ENCODE peak calls at places on chromosomes 4 and X, in six cellular contexts. One of them, this sample, is unnamed.
A peak's percentile ranks its signal among the peaks of the same experiment; 100 is the strongest.

GRCh38 chr4:25467843-25468242 is 90.8 kb downstream of the ANAPC4 start:
- DNase-seq in RKO: no peak
- DNase-seq in CD8-positive, alpha-beta T cell: no peak
- DNase-seq in stimulated activated naive CD8-positive, alpha-beta T cell treated with anti-CD3 and anti-CD28 coated beads, Interleukin-15, Interleukin-2, amounts not matched to agents 100 U/mL and 50 U/mL, for 24 hours: no peak
- DNase-seq in effector memory CD4-positive, alpha-beta T cell: no peak
- DNase-seq in ELR: no peak
- DNase-seq in this sample: no peak

GRCh38 chr4:87559090-87559837 is 30.1 kb upstream of the SPARCL1 start:
- DNase-seq in CD8-positive, alpha-beta T cell: peak; percentile 33
- DNase-seq in ELR: no peak
- DNase-seq in stimulated activated naive CD8-positive, alpha-beta T cell treated with anti-CD3 and anti-CD28 coated beads, Interleukin-15, Interleukin-2, amounts not matched to agents 100 U/mL and 50 U/mL, for 24 hours: peak; percentile 21
- DNase-seq in effector memory CD4-positive, alpha-beta T cell: peak; percentile 12
- DNase-seq in RKO: no peak
- DNase-seq in this sample: no peak

GRCh38 chrX:132958086-132958703 is at the start of gene HS6ST2:
- DNase-seq in RKO: no peak
- DNase-seq in stimulated activated naive CD8-positive, alpha-beta T cell treated with anti-CD3 and anti-CD28 coated beads, Interleukin-15, Interleukin-2, amounts not matched to agents 100 U/mL and 50 U/mL, for 24 hours: peak; percentile 10
- DNase-seq in CD8-positive, alpha-beta T cell: no peak
- DNase-seq in ELR: no peak
- DNase-seq in effector memory CD4-positive, alpha-beta T cell: no peak
- DNase-seq in this sample: no peak

GRCh38 chr4:5750052-5750950 is 39.3 kb downstream of the EVC start:
- DNase-seq in ELR: peak; percentile 79
- DNase-seq in CD8-positive, alpha-beta T cell: no peak
- DNase-seq in effector memory CD4-positive, alpha-beta T cell: no peak
- DNase-seq in stimulated activated naive CD8-positive, alpha-beta T cell treated with anti-CD3 and anti-CD28 coated beads, Interleukin-15, Interleukin-2, amounts not matched to agents 100 U/mL and 50 U/mL, for 24 hours: no peak
- DNase-seq in RKO: no peak
- DNase-seq in this sample: peak; percentile 78

GRCh38 chr4:4609622-4610334 is 67.9 kb upstream of the STX18 start:
- DNase-seq in CD8-positive, alpha-beta T cell: no peak
- DNase-seq in RKO: no peak
- DNase-seq in effector memory CD4-positive, alpha-beta T cell: no peak
- DNase-seq in stimulated activated naive CD8-positive, alpha-beta T cell treated with anti-CD3 and anti-CD28 coated beads, Interleukin-15, Interleukin-2, amounts not matched to agents 100 U/mL and 50 U/mL, for 24 hours: no peak
- DNase-seq in ELR: no peak
- DNase-seq in this sample: no peak

GRCh38 chrX:139077303-139078131 is 366.0 kb upstream of the FGF13 start:
- DNase-seq in ELR: peak; percentile 69
- DNase-seq in stimulated activated naive CD8-positive, alpha-beta T cell treated with anti-CD3 and anti-CD28 coated beads, Interleukin-15, Interleukin-2, amounts not matched to agents 100 U/mL and 50 U/mL, for 24 hours: no peak
- DNase-seq in RKO: peak; percentile 22
- DNase-seq in CD8-positive, alpha-beta T cell: no peak
- DNase-seq in effector memory CD4-positive, alpha-beta T cell: no peak
- DNase-seq in this sample: peak; percentile 22

GRCh38 chrX:154457491-154458115 is 478 bp upstream of the PLXNA3 start:
- DNase-seq in stimulated activated naive CD8-positive, alpha-beta T cell treated with anti-CD3 and anti-CD28 coated beads, Interleukin-15, Interleukin-2, amounts not matched to agents 100 U/mL and 50 U/mL, for 24 hours: peak; percentile 57
- DNase-seq in RKO: peak; percentile 22
- DNase-seq in CD8-positive, alpha-beta T cell: peak; percentile 52
- DNase-seq in ELR: peak; percentile 43
- DNase-seq in effector memory CD4-positive, alpha-beta T cell: peak; percentile 56
- DNase-seq in this sample: peak; percentile 86

GRCh38 chrX:40444798-40445496 is 135.8 kb upstream of the ATP6AP2 start:
- DNase-seq in stimulated activated naive CD8-positive, alpha-beta T cell treated with anti-CD3 and anti-CD28 coated beads, Interleukin-15, Interleukin-2, amounts not matched to agents 100 U/mL and 50 U/mL, for 24 hours: no peak
- DNase-seq in CD8-positive, alpha-beta T cell: no peak
- DNase-seq in effector memory CD4-positive, alpha-beta T cell: no peak
- DNase-seq in ELR: no peak
- DNase-seq in RKO: no peak
- DNase-seq in this sample: no peak

GRCh38 chr4:141350122-141350904 is 129.6 kb downstream of the ZNF330 start:
- DNase-seq in CD8-positive, alpha-beta T cell: no peak
- DNase-seq in stimulated activated naive CD8-positive, alpha-beta T cell treated with anti-CD3 and anti-CD28 coated beads, Interleukin-15, Interleukin-2, amounts not matched to agents 100 U/mL and 50 U/mL, for 24 hours: no peak
- DNase-seq in effector memory CD4-positive, alpha-beta T cell: no peak
- DNase-seq in ELR: peak; percentile 58
- DNase-seq in RKO: no peak
- DNase-seq in this sample: peak; percentile 62

GRCh38 chrX:11533211-11533651 is 132.5 kb downstream of the ARHGAP6 start:
- DNase-seq in stimulated activated naive CD8-positive, alpha-beta T cell treated with anti-CD3 and anti-CD28 coated beads, Interleukin-15, Interleukin-2, amounts not matched to agents 100 U/mL and 50 U/mL, for 24 hours: no peak
- DNase-seq in effector memory CD4-positive, alpha-beta T cell: no peak
- DNase-seq in RKO: peak; percentile 95
- DNase-seq in CD8-positive, alpha-beta T cell: no peak
- DNase-seq in ELR: peak; percentile 83
- DNase-seq in this sample: peak; percentile 37

GRCh38 chr4:112379306-112379705 is 82.1 kb downstream of the ALPK1 start:
- DNase-seq in effector memory CD4-positive, alpha-beta T cell: no peak
- DNase-seq in ELR: no peak
- DNase-seq in CD8-positive, alpha-beta T cell: no peak
- DNase-seq in RKO: no peak
- DNase-seq in stimulated activated naive CD8-positive, alpha-beta T cell treated with anti-CD3 and anti-CD28 coated beads, Interleukin-15, Interleukin-2, amounts not matched to agents 100 U/mL and 50 U/mL, for 24 hours: no peak
- DNase-seq in this sample: no peak

GRCh38 chrX:105017641-105018040 is 202.9 kb downstream of the TEX13A start:
- DNase-seq in RKO: no peak
- DNase-seq in ELR: no peak
- DNase-seq in stimulated activated naive CD8-positive, alpha-beta T cell treated with anti-CD3 and anti-CD28 coated beads, Interleukin-15, Interleukin-2, amounts not matched to agents 100 U/mL and 50 U/mL, for 24 hours: no peak
- DNase-seq in CD8-positive, alpha-beta T cell: no peak
- DNase-seq in effector memory CD4-positive, alpha-beta T cell: no peak
- DNase-seq in this sample: no peak

GRCh38 chr4:94877973-94878372 is 120.2 kb downstream of the BMPR1B start:
- DNase-seq in stimulated activated naive CD8-positive, alpha-beta T cell treated with anti-CD3 and anti-CD28 coated beads, Interleukin-15, Interleukin-2, amounts not matched to agents 100 U/mL and 50 U/mL, for 24 hours: no peak
- DNase-seq in effector memory CD4-positive, alpha-beta T cell: no peak
- DNase-seq in ELR: peak; percentile 22
- DNase-seq in CD8-positive, alpha-beta T cell: no peak
- DNase-seq in RKO: no peak
- DNase-seq in this sample: peak; percentile 58

GRCh38 chrX:69154051-69154450 is 11.2 kb downstream of the PJA1 start:
- DNase-seq in effector memory CD4-positive, alpha-beta T cell: no peak
- DNase-seq in ELR: no peak
- DNase-seq in RKO: no peak
- DNase-seq in CD8-positive, alpha-beta T cell: no peak
- DNase-seq in stimulated activated naive CD8-positive, alpha-beta T cell treated with anti-CD3 and anti-CD28 coated beads, Interleukin-15, Interleukin-2, amounts not matched to agents 100 U/mL and 50 U/mL, for 24 hours: no peak
- DNase-seq in this sample: no peak

GRCh38 chrX:11273544-11273943 is 19.7 kb upstream of the AMELX start:
- DNase-seq in stimulated activated naive CD8-positive, alpha-beta T cell treated with anti-CD3 and anti-CD28 coated beads, Interleukin-15, Interleukin-2, amounts not matched to agents 100 U/mL and 50 U/mL, for 24 hours: no peak
- DNase-seq in ELR: peak; percentile 57
- DNase-seq in RKO: no peak
- DNase-seq in effector memory CD4-positive, alpha-beta T cell: no peak
- DNase-seq in CD8-positive, alpha-beta T cell: no peak
- DNase-seq in this sample: peak; percentile 2

GRCh38 chrX:49915352-49916222 is 6.8 kb upstream of the CLCN5 start:
- DNase-seq in RKO: peak; percentile 80
- DNase-seq in ELR: peak; percentile 61
- DNase-seq in stimulated activated naive CD8-positive, alpha-beta T cell treated with anti-CD3 and anti-CD28 coated beads, Interleukin-15, Interleukin-2, amounts not matched to agents 100 U/mL and 50 U/mL, for 24 hours: peak; percentile 34
- DNase-seq in CD8-positive, alpha-beta T cell: peak; percentile 44
- DNase-seq in effector memory CD4-positive, alpha-beta T cell: peak; percentile 26
- DNase-seq in this sample: peak; percentile 42

GRCh38 chrX:141903400-141904155 is at the start of gene MAGEC1:
- DNase-seq in CD8-positive, alpha-beta T cell: no peak
- DNase-seq in stimulated activated naive CD8-positive, alpha-beta T cell treated with anti-CD3 and anti-CD28 coated beads, Interleukin-15, Interleukin-2, amounts not matched to agents 100 U/mL and 50 U/mL, for 24 hours: no peak
- DNase-seq in ELR: no peak
- DNase-seq in RKO: no peak
- DNase-seq in effector memory CD4-positive, alpha-beta T cell: no peak
- DNase-seq in this sample: no peak

GRCh38 chr4:78155616-78156105 is 98.5 kb downstream of the FRAS1 start:
- DNase-seq in effector memory CD4-positive, alpha-beta T cell: no peak
- DNase-seq in stimulated activated naive CD8-positive, alpha-beta T cell treated with anti-CD3 and anti-CD28 coated beads, Interleukin-15, Interleukin-2, amounts not matched to agents 100 U/mL and 50 U/mL, for 24 hours: no peak
- DNase-seq in CD8-positive, alpha-beta T cell: no peak
- DNase-seq in ELR: no peak
- DNase-seq in RKO: no peak
- DNase-seq in this sample: no peak

GRCh38 chrX:146435472-146435871 is 374.1 kb upstream of the CXorf51B start:
- DNase-seq in CD8-positive, alpha-beta T cell: no peak
- DNase-seq in effector memory CD4-positive, alpha-beta T cell: no peak
- DNase-seq in stimulated activated naive CD8-positive, alpha-beta T cell treated with anti-CD3 and anti-CD28 coated beads, Interleukin-15, Interleukin-2, amounts not matched to agents 100 U/mL and 50 U/mL, for 24 hours: no peak
- DNase-seq in ELR: no peak
- DNase-seq in RKO: no peak
- DNase-seq in this sample: no peak

This sample was measured in GM03348.